ENCODE peak calls at places on chromosomes 2 and 18, in nine cellular contexts. C is mucosa of descending colon; D is activated CD4-positive, alpha-beta T cell treated with anti-CD3 and anti-CD28 coated beads, Interleukin-2, amount 50 U/mL, for 1 hour; E is iris pigment epithelial cell; F is WERI-Rb-1; U is activated gamma-delta T cell treated with Interleukin-2 at 50 U/mL for 16 hours; V is AG08396; A is WTC11; O is pancreas. L is an unnamed sample.

GRCh38 chr18:48786621-48787522 is 163.9 kb downstream of the SMAD7 start:
- DNase-seq in V (no peak), E (no peak), O (no peak), A (no peak), D (no peak), F (no peak), U (no peak), C (no peak), L (no peak)

GRCh38 chr2:121076885-121077549 is 208.0 kb downstream of the TFCP2L1 start:
- DNase-seq in V (peak), U (peak), A (peak), D (peak), O (peak), C (peak), F (peak), E (peak), L (no peak)

GRCh38 chr2:18232731-18233438 is 327.6 kb downstream of the RDH14 start:
- DNase-seq in C (no peak), E (peak), F (no peak), V (no peak), D (no peak), O (no peak), U (no peak), A (no peak), L (no peak)

GRCh38 chr18:23828426-23828825 is 139.2 kb downstream of the LAMA3 start:
- DNase-seq in V (no peak), O (no peak), E (peak), C (no peak), D (peak), U (peak), A (no peak), F (no peak), L (no peak)

GRCh38 chr2:204749319-204749718 is 204.0 kb downstream of the PARD3B start:
- DNase-seq in C (no peak), U (no peak), D (no peak), F (no peak), O (no peak), E (peak), V (peak), A (no peak), L (peak)

GRCh38 chr18:79386547-79386946 is 9.2 kb upstream of the NFATC1 start:
- DNase-seq in A (no peak), E (no peak), V (no peak), O (no peak), U (no peak), F (no peak), C (peak), D (no peak), L (no peak)

GRCh38 chr2:147945660-147946059 is 74.9 kb downstream of the ORC4 start:
- DNase-seq in D (no peak), A (no peak), V (peak), O (no peak), C (no peak), E (peak), U (no peak), F (no peak), L (peak)

GRCh38 chr2:143264851-143265250 is 135.6 kb downstream of the ARHGAP15 start:
- DNase-seq in U (no peak), E (peak), C (no peak), D (no peak), O (no peak), V (peak), A (no peak), F (no peak), L (peak)

GRCh38 chr2:40844353-40845277 is 392.7 kb upstream of the SLC8A1 start:
- DNase-seq in O (peak), A (peak), E (no peak), D (no peak), U (no peak), C (no peak), V (no peak), F (peak), L (no peak)

GRCh38 chr2:27152102-27152795 is 3.4 kb downstream of the TCF23 start:
- DNase-seq in A (peak), U (no peak), O (no peak), F (peak), E (no peak), D (no peak), C (no peak), V (no peak), L (no peak)

GRCh38 chr2:42770288-42771131 is 6.6 kb upstream of the OXER1 start:
- DNase-seq in C (no peak), A (peak), V (peak), F (peak), D (no peak), U (no peak), O (peak), E (peak), L (peak)